ENCODE peak calls at places on chromosomes 12 and 14, in nine cellular contexts. E is ovary; F is iPS-NIHi11; Y is T-helper 2 cell; U is CD4-positive, alpha-beta T cell; I is left ventricle myocardium superior; S is memory B cell; K is SK-N-DZ; V is colonic mucosa. X is an unnamed sample.

GRCh38 chr12:119274636-119275065 is 59.9 kb upstream of the CCDC60 start:
- DNase-seq in E (no peak), F (peak), Y (no peak), U (no peak), I (no peak), S (no peak), K (no peak), V (no peak), X (no peak)

GRCh38 chr12:6333566-6333965 is 8.3 kb downstream of the TNFRSF1A start:
- DNase-seq in E (no peak), F (no peak), Y (no peak), U (no peak), I (no peak), S (no peak), K (no peak), V (no peak), X (no peak)

GRCh38 chr14:37709419-37710195 is 114.2 kb downstream of the TTC6 start:
- DNase-seq in E (no peak), F (peak), Y (no peak), U (no peak), I (no peak), S (no peak), K (no peak), V (no peak), X (no peak)

GRCh38 chr12:94761559-94761958 is 111.2 kb upstream of the TMCC3 start:
- DNase-seq in E (no peak), F (no peak), Y (peak), U (no peak), I (no peak), S (no peak), K (no peak), V (no peak), X (no peak)

GRCh38 chr12:114812858-114813761 is 129.1 kb upstream of the TBX3 start:
- DNase-seq in E (peak), F (no peak), Y (no peak), U (no peak), I (no peak), S (no peak), K (peak), V (no peak), X (no peak)

GRCh38 chr12:91978143-91978542 is 167.5 kb downstream of the BTG1 start:
- DNase-seq in E (no peak), F (no peak), Y (peak), U (peak), I (no peak), S (no peak), K (no peak), V (no peak), X (no peak)

GRCh38 chr12:45216297-45216982 is 545 bp downstream of the ANO6 start:
- DNase-seq in E (peak), F (peak), Y (peak), U (peak), I (peak), S (peak), K (peak), V (peak), X (peak)

GRCh38 chr12:12266873-12267634 is at the start of gene LRP6:
- DNase-seq in E (peak), F (peak), Y (peak), U (peak), I (peak), S (peak), K (peak), V (peak), X (peak)

GRCh38 chr14:81805785-81806184 is 272.1 kb upstream of the SEL1L start:
- DNase-seq in E (no peak), F (no peak), Y (no peak), U (no peak), I (no peak), S (no peak), K (no peak), V (no peak), X (no peak)

GRCh38 chr12:2167231-2167630 is 114.4 kb downstream of the CACNA1C start:
- DNase-seq in E (no peak), F (no peak), Y (no peak), U (no peak), I (no peak), S (no peak), K (no peak), V (no peak), X (no peak)

GRCh38 chr12:25972783-25973182 is 14.3 kb downstream of the RASSF8 start:
- DNase-seq in E (no peak), F (no peak), Y (no peak), U (no peak), I (no peak), S (no peak), K (no peak), V (no peak), X (no peak)

GRCh38 chr12:52848661-52849255 is at the start of gene KRT78:
- DNase-seq in E (no peak), F (no peak), Y (no peak), U (no peak), I (no peak), S (no peak), K (no peak), V (no peak), X (no peak)

GRCh38 chr12:46389130-46389616 is 16.6 kb upstream of the SLC38A2 start:
- DNase-seq in E (no peak), F (no peak), Y (no peak), U (no peak), I (no peak), S (no peak), K (no peak), V (no peak), X (no peak)

GRCh38 chr12:2110841-2111566 is 58.2 kb downstream of the CACNA1C start:
- DNase-seq in E (no peak), F (no peak), Y (no peak), U (no peak), I (peak), S (no peak), K (no peak), V (no peak), X (no peak)

GRCh38 chr14:71538949-71539659 is 393.1 kb upstream of the RGS6 start:
- DNase-seq in E (no peak), F (no peak), Y (no peak), U (no peak), I (no peak), S (no peak), K (no peak), V (no peak), X (no peak)

GRCh38 chr14:98955741-98956070 is 316.3 kb downstream of the BCL11B start:
- DNase-seq in E (no peak), F (no peak), Y (no peak), U (no peak), I (no peak), S (no peak), K (no peak), V (peak), X (no peak)

GRCh38 chr14:105064721-105065143 is 498 bp downstream of the GPR132 start:
- DNase-seq in E (no peak), F (no peak), Y (peak), U (no peak), I (peak), S (no peak), K (no peak), V (no peak), X (peak)

GRCh38 chr14:70640938-70641547 is 673 bp upstream of the TTC9 start:
- DNase-seq in E (no peak), F (peak), Y (peak), U (peak), I (no peak), S (peak), K (peak), V (peak), X (peak)

GRCh38 chr14:102215071-102215470 is 75.4 kb downstream of the WDR20 start:
- DNase-seq in E (no peak), F (no peak), Y (no peak), U (no peak), I (peak), S (no peak), K (no peak), V (no peak), X (no peak)

GRCh38 chr14:72779679-72780078 is 114.2 kb downstream of the DPF3 start:
- DNase-seq in E (no peak), F (no peak), Y (no peak), U (no peak), I (no peak), S (no peak), K (no peak), V (peak), X (no peak)

GRCh38 chr14:49982522-49982951 is 89.7 kb downstream of the ARF6 start:
- DNase-seq in E (no peak), F (no peak), Y (no peak), U (no peak), I (no peak), S (no peak), K (no peak), V (no peak), X (no peak)

GRCh38 chr14:68464716-68465115 is 328.2 kb downstream of the ZFP36L1 start:
- DNase-seq in E (no peak), F (no peak), Y (no peak), U (no peak), I (no peak), S (no peak), K (no peak), V (no peak), X (no peak)